ENCODE peak calls at places on chromosomes 7 and 10, in five cellular contexts. One of them, this sample, is unnamed.
A peak's percentile ranks its signal among the peaks of the same experiment; 100 is the strongest.

GRCh38 chr10:84397735-84398144 is 69.4 kb downstream of the CCSER2 start:
- DNase-seq in epithelial cell of proximal tubule: no peak
- DNase-seq in pancreas: no peak
- DNase-seq in tibial artery: no peak
- DNase-seq in AG10803: no peak
- DNase-seq in this sample: no peak

GRCh38 chr10:129467346-129468119 is 492 bp downstream of the MGMT start:
- DNase-seq in epithelial cell of proximal tubule: no peak
- DNase-seq in pancreas: peak; percentile 86
- DNase-seq in tibial artery: no peak
- DNase-seq in AG10803: peak; percentile 29
- DNase-seq in this sample: no peak

GRCh38 chr7:30027065-30027456 is 559 bp upstream of the FKBP14 start:
- DNase-seq in epithelial cell of proximal tubule: peak; percentile 70
- DNase-seq in pancreas: no peak
- DNase-seq in tibial artery: no peak
- DNase-seq in AG10803: peak; percentile 25
- DNase-seq in this sample: no peak

GRCh38 chr7:29022291-29022988 is 64.3 kb upstream of the TRIL start:
- DNase-seq in epithelial cell of proximal tubule: no peak
- DNase-seq in pancreas: no peak
- DNase-seq in tibial artery: no peak
- DNase-seq in AG10803: no peak
- DNase-seq in this sample: no peak

GRCh38 chr7:143493755-143494154 is 16.1 kb downstream of the TAS2R41 start:
- DNase-seq in epithelial cell of proximal tubule: no peak
- DNase-seq in pancreas: no peak
- DNase-seq in tibial artery: no peak
- DNase-seq in AG10803: no peak
- DNase-seq in this sample: no peak

GRCh38 chr10:124994573-124995473 is 52.9 kb downstream of the ZRANB1 start:
- DNase-seq in epithelial cell of proximal tubule: no peak
- DNase-seq in pancreas: no peak
- DNase-seq in tibial artery: no peak
- DNase-seq in AG10803: no peak
- DNase-seq in this sample: no peak

GRCh38 chr10:31304261-31304970 is 14.6 kb upstream of the ZEB1 start:
- DNase-seq in epithelial cell of proximal tubule: peak; percentile 82
- DNase-seq in pancreas: no peak
- DNase-seq in tibial artery: no peak
- DNase-seq in AG10803: peak; percentile 72
- DNase-seq in this sample: no peak

GRCh38 chr7:24477807-24478655 is 95.2 kb upstream of the PALS2 start:
- DNase-seq in epithelial cell of proximal tubule: peak; percentile 88
- DNase-seq in pancreas: no peak
- DNase-seq in tibial artery: peak; percentile 68
- DNase-seq in AG10803: peak; percentile 70
- DNase-seq in this sample: peak; percentile 95

GRCh38 chr10:32981760-32982159 is 23.7 kb upstream of the ITGB1 start:
- DNase-seq in epithelial cell of proximal tubule: no peak
- DNase-seq in pancreas: no peak
- DNase-seq in tibial artery: no peak
- DNase-seq in AG10803: peak; percentile 61
- DNase-seq in this sample: peak; percentile 58

GRCh38 chr7:124879103-124879502 is 50.5 kb downstream of the POT1 start:
- DNase-seq in epithelial cell of proximal tubule: no peak
- DNase-seq in pancreas: no peak
- DNase-seq in tibial artery: no peak
- DNase-seq in AG10803: no peak
- DNase-seq in this sample: no peak

GRCh38 chr7:37118029-37118428 is 330.6 kb downstream of the ELMO1 start:
- DNase-seq in epithelial cell of proximal tubule: no peak
- DNase-seq in pancreas: no peak
- DNase-seq in tibial artery: no peak
- DNase-seq in AG10803: no peak
- DNase-seq in this sample: no peak

GRCh38 chr7:95628831-95629439 is 32.6 kb upstream of the PDK4 start:
- DNase-seq in epithelial cell of proximal tubule: peak; percentile 80
- DNase-seq in pancreas: no peak
- DNase-seq in tibial artery: no peak
- DNase-seq in AG10803: peak; percentile 9
- DNase-seq in this sample: peak; percentile 30

GRCh38 chr7:35253680-35254495 is at the start of gene TBX20:
- DNase-seq in epithelial cell of proximal tubule: no peak
- DNase-seq in pancreas: peak; percentile 69
- DNase-seq in tibial artery: no peak
- DNase-seq in AG10803: peak; percentile 16
- DNase-seq in this sample: peak; percentile 22

GRCh38 chr10:36168777-36169176 is 526.7 kb upstream of the FZD8 start:
- DNase-seq in epithelial cell of proximal tubule: no peak
- DNase-seq in pancreas: no peak
- DNase-seq in tibial artery: no peak
- DNase-seq in AG10803: no peak
- DNase-seq in this sample: no peak

GRCh38 chr7:139580435-139580834 is 57.0 kb downstream of the CLEC2L start:
- DNase-seq in epithelial cell of proximal tubule: no peak
- DNase-seq in pancreas: no peak
- DNase-seq in tibial artery: no peak
- DNase-seq in AG10803: no peak
- DNase-seq in this sample: no peak

GRCh38 chr10:59805043-59805442 is 51.8 kb upstream of the MRLN start:
- DNase-seq in epithelial cell of proximal tubule: no peak
- DNase-seq in pancreas: no peak
- DNase-seq in tibial artery: no peak
- DNase-seq in AG10803: peak; percentile 7
- DNase-seq in this sample: no peak

GRCh38 chr10:68142761-68143160 is 33.5 kb downstream of the MYPN start:
- DNase-seq in epithelial cell of proximal tubule: no peak
- DNase-seq in pancreas: no peak
- DNase-seq in tibial artery: no peak
- DNase-seq in AG10803: no peak
- DNase-seq in this sample: peak; percentile 48

GRCh38 chr10:114208351-114208750 is 29.2 kb downstream of the TDRD1 start:
- DNase-seq in epithelial cell of proximal tubule: no peak
- DNase-seq in pancreas: no peak
- DNase-seq in tibial artery: no peak
- DNase-seq in AG10803: no peak
- DNase-seq in this sample: no peak

GRCh38 chr10:27713906-27714305 is 31.7 kb downstream of the MKX start:
- DNase-seq in epithelial cell of proximal tubule: no peak
- DNase-seq in pancreas: no peak
- DNase-seq in tibial artery: no peak
- DNase-seq in AG10803: peak; percentile 80
- DNase-seq in this sample: no peak

GRCh38 chr7:107694395-107694794 is 33.8 kb downstream of the SLC26A4 start:
- DNase-seq in epithelial cell of proximal tubule: no peak
- DNase-seq in pancreas: no peak
- DNase-seq in tibial artery: no peak
- DNase-seq in AG10803: peak; percentile 58
- DNase-seq in this sample: peak; percentile 30

GRCh38 chr10:114252883-114253282 is 13.8 kb downstream of the VWA2 start:
- DNase-seq in epithelial cell of proximal tubule: no peak
- DNase-seq in pancreas: no peak
- DNase-seq in tibial artery: no peak
- DNase-seq in AG10803: no peak
- DNase-seq in this sample: no peak

GRCh38 chr7:47725031-47725780 is 143.3 kb upstream of the TNS3 start:
- DNase-seq in epithelial cell of proximal tubule: peak; percentile 74
- DNase-seq in pancreas: no peak
- DNase-seq in tibial artery: no peak
- DNase-seq in AG10803: no peak
- DNase-seq in this sample: peak; percentile 15

GRCh38 chr7:85750454-85750949 is 563.6 kb upstream of the SEMA3D start:
- DNase-seq in epithelial cell of proximal tubule: no peak
- DNase-seq in pancreas: peak; percentile 43
- DNase-seq in tibial artery: no peak
- DNase-seq in AG10803: peak; percentile 42
- DNase-seq in this sample: peak; percentile 48

GRCh38 chr7:70557281-70557680 is 574.7 kb upstream of the GALNT17 start:
- DNase-seq in epithelial cell of proximal tubule: no peak
- DNase-seq in pancreas: no peak
- DNase-seq in tibial artery: no peak
- DNase-seq in AG10803: no peak
- DNase-seq in this sample: no peak

GRCh38 chr10:76111986-76112825 is 680.8 kb downstream of the LRMDA start:
- DNase-seq in epithelial cell of proximal tubule: no peak
- DNase-seq in pancreas: peak; percentile 43
- DNase-seq in tibial artery: no peak
- DNase-seq in AG10803: no peak
- DNase-seq in this sample: no peak

GRCh38 chr7:138254444-138254843 is 178.2 kb downstream of the AKR1D1 start:
- DNase-seq in epithelial cell of proximal tubule: no peak
- DNase-seq in pancreas: no peak
- DNase-seq in tibial artery: no peak
- DNase-seq in AG10803: no peak
- DNase-seq in this sample: no peak

GRCh38 chr10:34109952-34110702 is 705.0 kb downstream of the PARD3 start:
- DNase-seq in epithelial cell of proximal tubule: no peak
- DNase-seq in pancreas: no peak
- DNase-seq in tibial artery: no peak
- DNase-seq in AG10803: peak; percentile 56
- DNase-seq in this sample: peak; percentile 95

GRCh38 chr7:111329367-111330234 is 232.7 kb downstream of the IMMP2L start:
- DNase-seq in epithelial cell of proximal tubule: no peak
- DNase-seq in pancreas: no peak
- DNase-seq in tibial artery: no peak
- DNase-seq in AG10803: peak; percentile 32
- DNase-seq in this sample: no peak
- TF ChIP-seq CTCF in epithelial cell of proximal tubule: peak; percentile 48
- TF ChIP-seq CTCF in pancreas: no peak
- TF ChIP-seq CTCF in tibial artery: no peak
- TF ChIP-seq CTCF in AG10803: peak; percentile 45
- TF ChIP-seq CTCF in this sample: no peak

DNA sequence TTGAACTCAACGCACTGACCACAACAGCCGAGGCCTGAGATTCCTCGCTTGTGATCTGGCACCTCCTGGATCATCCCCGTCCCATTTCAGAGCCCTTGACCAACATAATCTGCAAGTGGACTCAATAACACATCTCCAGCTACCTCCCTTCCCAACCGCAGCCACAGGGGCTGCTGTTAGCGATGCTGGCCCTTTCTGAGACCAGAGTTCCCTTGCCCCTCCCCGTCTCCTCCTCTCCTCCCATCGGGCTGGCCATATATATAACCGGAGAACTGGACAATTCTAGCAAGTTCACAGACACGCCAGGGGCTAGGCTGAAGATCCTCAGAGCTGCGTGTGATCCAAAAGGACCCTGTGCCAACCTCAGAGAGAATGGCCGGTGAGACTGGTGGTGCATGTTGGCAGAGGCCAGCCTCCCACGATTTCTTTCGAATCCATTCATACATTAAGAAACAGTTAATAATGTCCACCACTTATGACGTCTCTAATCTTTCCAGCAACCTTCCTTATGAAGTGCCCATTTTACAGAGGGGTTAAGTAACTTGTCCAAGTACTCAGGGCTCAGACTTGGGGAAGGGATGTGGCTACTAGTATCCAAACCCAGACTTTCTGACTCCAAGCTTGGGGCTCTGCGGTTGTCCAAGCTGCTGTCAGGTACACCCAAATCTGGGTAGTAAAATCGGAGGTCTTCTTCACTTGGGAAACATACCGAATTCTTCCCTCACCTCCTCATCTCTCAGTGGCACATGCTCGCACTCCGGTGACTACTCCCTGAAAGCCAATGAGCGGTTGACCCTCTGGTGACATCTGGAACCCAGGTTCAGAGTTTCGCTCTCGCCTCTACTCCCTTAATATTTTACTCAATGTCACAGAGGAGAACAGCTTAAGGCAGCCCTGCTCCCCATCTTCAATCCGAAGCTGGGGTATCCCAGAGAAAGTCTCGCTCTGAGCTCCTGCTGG is 11.2 kb upstream of the FEZF1 start:
- DNase-seq in epithelial cell of proximal tubule: no peak
- DNase-seq in pancreas: no peak
- DNase-seq in tibial artery: no peak
- DNase-seq in AG10803: no peak
- DNase-seq in this sample: no peak
- H3K4me3 ChIP-seq in epithelial cell of proximal tubule: no peak overlapping the region
- H3K4me3 ChIP-seq in pancreas: no peak overlapping the region
- H3K4me3 ChIP-seq in tibial artery: no peak overlapping the region
- H3K4me3 ChIP-seq in AG10803: no peak overlapping the region
- H3K4me3 ChIP-seq in this sample: no peak overlapping the region

DNA sequence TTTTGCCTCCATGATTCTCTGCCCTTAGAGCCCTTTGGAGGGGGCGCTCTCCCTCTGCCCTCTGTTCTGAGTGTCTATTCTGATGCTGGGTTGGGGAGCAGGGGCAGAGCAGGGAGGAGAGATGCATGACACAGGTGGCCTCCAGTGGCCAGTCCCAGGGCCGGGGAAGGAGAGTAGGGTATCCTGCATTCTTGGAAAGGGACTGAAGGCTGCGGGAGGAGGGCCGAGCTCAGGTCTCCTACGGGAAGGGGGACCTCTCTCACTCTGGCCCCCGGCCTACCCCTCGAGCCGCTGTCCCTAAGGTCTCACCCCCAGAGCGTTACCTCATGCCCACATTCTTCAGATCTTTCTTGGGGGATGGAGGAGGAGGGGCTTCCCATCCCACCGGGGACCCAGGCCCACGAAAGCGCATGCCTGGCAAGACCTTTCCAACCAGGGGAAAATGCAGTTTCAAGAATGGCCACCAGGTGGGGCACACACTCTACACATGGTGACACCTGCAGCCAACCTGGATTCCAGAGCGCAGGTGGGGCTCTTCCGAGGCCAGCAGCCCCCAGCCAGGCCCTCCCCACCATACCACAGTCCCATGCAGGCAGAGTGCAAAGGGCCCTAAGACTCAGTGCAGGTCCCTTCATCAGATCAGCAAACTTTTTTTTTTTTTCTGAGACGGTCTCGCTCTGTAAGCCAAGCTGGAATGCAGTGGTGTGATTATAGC is 86.4 kb downstream of the MYL10 start:
- DNase-seq in epithelial cell of proximal tubule: no peak
- DNase-seq in pancreas: peak; percentile 85
- DNase-seq in tibial artery: peak; percentile 78
- DNase-seq in AG10803: peak; percentile 25
- DNase-seq in this sample: peak; percentile 30
- TF ChIP-seq CTCF in epithelial cell of proximal tubule: peak; percentile 88
- TF ChIP-seq CTCF in pancreas: peak; percentile 93
- TF ChIP-seq CTCF in tibial artery: peak; percentile 93
- TF ChIP-seq CTCF in AG10803: peak; percentile 84
- TF ChIP-seq CTCF in this sample: peak; percentile 84

DNA sequence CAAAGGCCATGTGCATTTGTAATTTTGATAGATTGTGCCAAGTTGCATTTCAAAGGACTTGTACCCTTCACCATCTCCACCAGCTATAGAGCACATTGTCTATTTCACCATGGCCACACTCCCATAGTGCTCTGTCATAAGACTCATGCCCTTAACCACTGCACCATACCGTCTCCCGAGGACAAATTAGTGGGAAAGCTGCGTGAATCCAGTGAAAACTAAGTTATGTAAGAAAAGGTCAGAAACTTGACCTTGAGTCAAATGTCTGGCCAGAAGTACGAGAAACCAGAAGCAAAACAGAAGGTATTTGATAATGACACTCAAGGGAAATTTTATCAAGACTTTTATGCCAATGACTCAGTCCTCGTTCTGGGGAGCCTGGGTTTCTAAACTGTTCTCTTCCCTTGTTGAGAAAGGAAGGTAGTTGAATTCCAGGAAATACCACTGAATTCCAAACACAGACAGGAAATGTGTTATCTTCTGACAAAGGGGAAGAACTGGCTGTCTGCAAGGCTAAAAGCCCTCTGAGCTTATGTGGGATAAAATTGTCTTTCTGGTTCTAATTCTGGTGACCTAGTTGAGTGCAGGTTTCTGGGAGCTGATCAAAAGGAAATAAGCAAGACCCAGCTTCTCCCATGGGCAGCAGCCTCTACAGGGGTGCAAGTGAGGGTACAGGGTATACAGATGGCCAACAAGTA is 49.7 kb downstream of the CDK1 start:
- DNase-seq in epithelial cell of proximal tubule: no peak
- DNase-seq in pancreas: no peak
- DNase-seq in tibial artery: no peak
- DNase-seq in AG10803: peak; percentile 87
- DNase-seq in this sample: peak; percentile 82
- H3K4me3 ChIP-seq in epithelial cell of proximal tubule: no peak overlapping the region
- H3K4me3 ChIP-seq in pancreas: no peak overlapping the region
- H3K4me3 ChIP-seq in tibial artery: no peak overlapping the region
- H3K4me3 ChIP-seq in AG10803: no peak overlapping the region
- H3K4me3 ChIP-seq in this sample: no peak overlapping the region

This sample was measured in astrocyte of the spinal cord.